ENCODE peak calls at places on chromosome 17, in four cellular contexts. E is coronary artery, U is thyroid gland, Q is mammary epithelial cell. I is an unnamed sample.

GRCh38 chr17:55580596-55581133 is 69.4 kb upstream of the SMIM36 start:
- DNase-seq in E (no peak), U (no peak), Q (no peak), I (no peak)

GRCh38 chr17:9009737-9010136 is 11.6 kb upstream of the NTN1 start:
- DNase-seq in E (no peak), U (no peak), Q (peak; percentile 56), I (no peak)

GRCh38 chr17:82782657-82783207 is 30.9 kb downstream of the TBCD start:
- DNase-seq in E (no peak), U (no peak), Q (no peak), I (no peak)

GRCh38 chr17:45729284-45729907 is 54.7 kb upstream of the CRHR1 start:
- DNase-seq in E (no peak), U (peak; percentile 55), Q (no peak), I (no peak)

GRCh38 chr17:81481011-81481799 is 31.4 kb downstream of the ACTG1 start:
- DNase-seq in E (no peak), U (peak; percentile 76), Q (no peak), I (peak; percentile 63)

GRCh38 chr17:4004517-4005295 is 40.5 kb upstream of the ATP2A3 start:
- DNase-seq in E (no peak), U (peak; percentile 54), Q (no peak), I (peak; percentile 63)

GRCh38 chr17:17508019-17508535 is 11.9 kb upstream of the RASD1 start:
- DNase-seq in E (no peak), U (no peak), Q (no peak), I (no peak)

GRCh38 chr17:11140028-11140427 is 101.0 kb upstream of the SHISA6 start:
- DNase-seq in E (no peak), U (peak; percentile 7), Q (no peak), I (no peak)

GRCh38 chr17:68701046-68701445 is 99.9 kb upstream of the FAM20A start:
- DNase-seq in E (no peak), U (no peak), Q (no peak), I (no peak)

GRCh38 chr17:4450710-4451316 is 17.1 kb downstream of the SPNS3 start:
- DNase-seq in E (no peak), U (no peak), Q (no peak), I (no peak)

GRCh38 chr17:45296003-45296832 is 20.6 kb downstream of the MAP3K14 start:
- DNase-seq in E (no peak), U (no peak), Q (peak; percentile 69), I (no peak)

GRCh38 chr17:45428954-45429337 is 3.7 kb downstream of the ARHGAP27 start:
- DNase-seq in E (no peak), U (no peak), Q (no peak), I (no peak)

GRCh38 chr17:29589524-29590260 is at the start of gene GIT1:
- DNase-seq in E (no peak), U (peak; percentile 91), Q (peak; percentile 81), I (peak; percentile 86)

GRCh38 chr17:19342611-19343255 is 19.8 kb downstream of the B9D1 start:
- DNase-seq in E (no peak), U (no peak), Q (no peak), I (no peak)

GRCh38 chr17:82753201-82753464 is 1.3 kb downstream of the TBCD start:
- DNase-seq in E (no peak), U (no peak), Q (no peak), I (no peak)

GRCh38 chr17:17416007-17416399 is 60.8 kb upstream of the MED9 start:
- DNase-seq in E (no peak), U (peak; percentile 29), Q (peak; percentile 72), I (no peak)

GRCh38 chr17:73782641-73783381 is 138.6 kb upstream of the SDK2 start:
- DNase-seq in E (no peak), U (no peak), Q (no peak), I (no peak)

GRCh38 chr17:48611213-48611612 is 396 bp upstream of the HOXB7 start:
- DNase-seq in E (no peak), U (no peak), Q (no peak), I (no peak)

GRCh38 chr17:83055911-83056582 is 23.4 kb upstream of the METRNL start:
- DNase-seq in E (peak; percentile 78), U (no peak), Q (peak; percentile 62), I (no peak)

GRCh38 chr17:74497471-74497870 is 31.0 kb downstream of the CD300A start:
- DNase-seq in E (peak; percentile 40), U (no peak), Q (no peak), I (no peak)

GRCh38 chr17:3732171-3732570 is 8.5 kb downstream of the HASPIN start:
- DNase-seq in E (no peak), U (peak; percentile 54), Q (no peak), I (no peak)

GRCh38 chr17:74371653-74372147 is 4.4 kb downstream of the GPR142 start:
- DNase-seq in E (no peak), U (no peak), Q (no peak), I (no peak)

GRCh38 chr17:32518856-32519768 is 32.3 kb downstream of the CDK5R1 start:
- DNase-seq in E (no peak), U (peak; percentile 74), Q (peak; percentile 69), I (peak; percentile 69)

GRCh38 chr17:77436058-77436442 is 295.3 kb downstream of the SEC14L1 start:
- DNase-seq in E (no peak), U (no peak), Q (no peak), I (no peak)

GRCh38 chr17:4172356-4172755 is 29.4 kb downstream of the CYB5D2 start:
- DNase-seq in E (no peak), U (no peak), Q (no peak), I (no peak)

GRCh38 chr17:47239663-47240374 is 13.8 kb upstream of the ITGB3 start:
- DNase-seq in E (peak; percentile 98), U (peak; percentile 89), Q (peak; percentile 96), I (no peak)

GRCh38 chr17:69142473-69142802 is 743 bp upstream of the ABCA6 start:
- DNase-seq in E (no peak), U (no peak), Q (peak; percentile 25), I (no peak)

GRCh38 chr17:65876985-65877384 is 314.9 kb downstream of the CEP112 start:
- DNase-seq in E (no peak), U (no peak), Q (no peak), I (no peak)

GRCh38 chr17:71963791-71964190 is 157.0 kb upstream of the SOX9 start:
- DNase-seq in E (no peak), U (no peak), Q (no peak), I (no peak)

GRCh38 chr17:78583091-78583490 is 5.9 kb upstream of the DNAH17 start:
- DNase-seq in E (no peak), U (no peak), Q (no peak), I (no peak)

GRCh38 chr17:4249452-4250029 is 14.2 kb downstream of the ANKFY1 start:
- DNase-seq in E (no peak), U (no peak), Q (peak; percentile 32), I (no peak)

GRCh38 chr17:47735536-47736011 is 2.5 kb downstream of the TBX21 start:
- DNase-seq in E (no peak), U (no peak), Q (no peak), I (no peak)

GRCh38 chr17:79840204-79840988 is 1.2 kb upstream of the CBX4 start:
- DNase-seq in E (no peak), U (peak; percentile 68), Q (no peak), I (peak; percentile 59)

GRCh38 chr17:3033741-3034577 is 29.4 kb downstream of the OR1D5 start:
- DNase-seq in E (peak; percentile 28), U (no peak), Q (no peak), I (no peak)

GRCh38 chr17:19630035-19630434 is 18.5 kb upstream of the ALDH3A2 start:
- DNase-seq in E (no peak), U (no peak), Q (no peak), I (no peak)

GRCh38 chr17:50382931-50383330 is 9.9 kb downstream of the EME1 start:
- DNase-seq in E (no peak), U (no peak), Q (no peak), I (no peak)

GRCh38 chr17:50379733-50380132 is 6.7 kb downstream of the EME1 start:
- DNase-seq in E (no peak), U (no peak), Q (no peak), I (no peak)

GRCh38 chr17:50381260-50381815 is 8.3 kb downstream of the EME1 start:
- DNase-seq in E (no peak), U (no peak), Q (no peak), I (no peak)

GRCh38 chr17:50381920-50382319 is 8.9 kb downstream of the EME1 start:
- DNase-seq in E (no peak), U (no peak), Q (no peak), I (no peak)

GRCh38 chr17:50380369-50381259 is 7.6 kb downstream of the EME1 start:
- DNase-seq in E (no peak), U (no peak), Q (no peak), I (no peak)
- TF ChIP-seq CTCF in E (no peak), U (no peak), Q (peak; percentile 28), I (no peak)

DNA sequence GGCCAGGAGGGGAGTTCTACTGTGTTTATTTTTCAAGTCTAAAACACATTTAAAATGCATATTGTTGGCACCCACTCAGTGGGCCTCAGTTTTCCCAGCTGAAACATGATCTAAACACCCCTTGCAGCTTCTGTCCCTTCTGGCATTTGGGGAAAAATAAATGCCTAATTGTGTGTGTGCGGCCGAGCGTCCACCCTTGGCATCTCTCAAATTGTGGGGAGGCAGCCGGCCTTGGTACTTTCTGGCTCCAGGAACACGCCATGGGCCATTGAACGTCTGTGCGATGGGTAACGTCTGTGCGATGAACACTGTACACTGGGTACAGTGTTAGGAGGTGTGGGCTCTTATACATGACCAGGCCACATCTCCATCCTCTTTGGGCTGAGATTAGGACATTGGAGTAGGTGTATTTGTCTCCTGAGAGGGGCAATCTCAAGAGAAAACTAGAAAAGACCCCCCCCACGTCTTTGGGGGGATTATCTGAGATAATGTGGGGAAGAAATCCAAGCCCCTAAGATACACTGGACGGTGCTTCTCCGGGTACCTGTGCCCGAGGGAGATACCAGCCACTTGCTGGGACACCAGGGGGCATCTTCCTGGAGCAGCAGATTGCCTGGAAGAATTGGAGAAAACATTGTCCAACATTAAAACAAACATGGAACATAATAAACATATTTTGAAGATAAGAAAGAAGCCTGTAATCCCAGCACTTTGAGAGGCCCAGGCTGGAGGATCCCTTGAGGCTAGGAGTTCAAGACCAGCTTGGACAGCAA is 54.9 kb downstream of the RAB11FIP4 start:
- DNase-seq in E (no peak), U (peak; percentile 62), Q (no peak), I (no peak)
- TF ChIP-seq CTCF in E (no peak), U (no peak), Q (peak; percentile 28), I (no peak)

GRCh38 chr17:57662644-57663308 is 82.3 kb downstream of the CCDC182 start:
- DNase-seq in E (peak; percentile 98), U (peak; percentile 92), Q (peak; percentile 99), I (no peak)
- TF ChIP-seq CTCF in E (no peak), U (no peak), Q (no peak), I (no peak)

GRCh38 chr17:40301315-40301714 is 7.7 kb upstream of the RARA start:
- DNase-seq in E (peak; percentile 22), U (no peak), Q (no peak), I (no peak)
- TF ChIP-seq CTCF in E (no peak), U (no peak), Q (peak; percentile 9), I (no peak)

I was measured in natural killer cell.